ENCODE peak calls at places on chromosomes 4 and X, in four cellular contexts. One of them, this sample, is unnamed.

GRCh38 chr4:128371004-128371777 is 83.6 kb upstream of the PGRMC2 start:
- DNase-seq in IMR-90: peak
- DNase-seq in H9: no peak
- DNase-seq in neuronal stem cell: no peak
- DNase-seq in this sample: no peak

GRCh38 chrX:23901065-23901464 is 6.7 kb downstream of the APOO start:
- DNase-seq in IMR-90: peak
- DNase-seq in H9: no peak
- DNase-seq in neuronal stem cell: no peak
- DNase-seq in this sample: peak

GRCh38 chr4:82758701-82759685 is 39.6 kb downstream of the SCD5 start:
- DNase-seq in IMR-90: no peak
- DNase-seq in H9: no peak
- DNase-seq in neuronal stem cell: no peak
- DNase-seq in this sample: no peak

GRCh38 chrX:19332983-19333382 is 10.7 kb upstream of the PDHA1 start:
- DNase-seq in IMR-90: peak
- DNase-seq in H9: peak
- DNase-seq in neuronal stem cell: no peak
- DNase-seq in this sample: no peak

GRCh38 chr4:57605374-57605773 is 495.2 kb upstream of the IGFBP7 start:
- DNase-seq in IMR-90: no peak
- DNase-seq in H9: no peak
- DNase-seq in neuronal stem cell: no peak
- DNase-seq in this sample: no peak

GRCh38 chrX:111445485-111445884 is 33.5 kb upstream of the DCX start:
- DNase-seq in IMR-90: peak
- DNase-seq in H9: no peak
- DNase-seq in neuronal stem cell: peak
- DNase-seq in this sample: peak

GRCh38 chr4:72280252-72280651 is 248.5 kb downstream of the NPFFR2 start:
- DNase-seq in IMR-90: no peak
- DNase-seq in H9: no peak
- DNase-seq in neuronal stem cell: no peak
- DNase-seq in this sample: no peak

GRCh38 chr4:52925531-52925968 is 63.4 kb downstream of the RASL11B start:
- DNase-seq in IMR-90: no peak
- DNase-seq in H9: no peak
- DNase-seq in neuronal stem cell: no peak
- DNase-seq in this sample: peak

GRCh38 chr4:88697113-88697512 is 516 bp downstream of the NAP1L5 start:
- DNase-seq in IMR-90: peak
- DNase-seq in H9: no peak
- DNase-seq in neuronal stem cell: no peak
- DNase-seq in this sample: no peak

GRCh38 chr4:47913858-47914218 is 545 bp downstream of the NFXL1 start:
- DNase-seq in IMR-90: no peak
- DNase-seq in H9: peak
- DNase-seq in neuronal stem cell: no peak
- DNase-seq in this sample: peak

GRCh38 chr4:120443111-120443510 is 376.5 kb upstream of the MAD2L1 start:
- DNase-seq in IMR-90: no peak
- DNase-seq in H9: no peak
- DNase-seq in neuronal stem cell: no peak
- DNase-seq in this sample: no peak

GRCh38 chr4:75820676-75821075 is 81.6 kb downstream of the PPEF2 start:
- DNase-seq in IMR-90: no peak
- DNase-seq in H9: no peak
- DNase-seq in neuronal stem cell: no peak
- DNase-seq in this sample: no peak

GRCh38 chr4:16532240-16532990 is 306.1 kb upstream of the TAPT1 start:
- DNase-seq in IMR-90: peak
- DNase-seq in H9: no peak
- DNase-seq in neuronal stem cell: no peak
- DNase-seq in this sample: no peak

GRCh38 chr4:1728061-1728980 is 7.0 kb downstream of the TACC3 start:
- DNase-seq in IMR-90: no peak
- DNase-seq in H9: no peak
- DNase-seq in neuronal stem cell: no peak
- DNase-seq in this sample: no peak

GRCh38 chr4:19592391-19592790 is 659.3 kb upstream of the SLIT2 start:
- DNase-seq in IMR-90: peak
- DNase-seq in H9: no peak
- DNase-seq in neuronal stem cell: no peak
- DNase-seq in this sample: no peak

GRCh38 chr4:1384675-1385372 is 21.4 kb downstream of the NKX1-1 start:
- DNase-seq in IMR-90: no peak
- DNase-seq in H9: no peak
- DNase-seq in neuronal stem cell: no peak
- DNase-seq in this sample: no peak

GRCh38 chrX:129522184-129523059 is 868 bp downstream of the SMARCA1 start:
- DNase-seq in IMR-90: peak
- DNase-seq in H9: peak
- DNase-seq in neuronal stem cell: peak
- DNase-seq in this sample: peak

GRCh38 chrX:13015536-13016236 is 28.7 kb downstream of the FAM9C start:
- DNase-seq in IMR-90: no peak
- DNase-seq in H9: no peak
- DNase-seq in neuronal stem cell: no peak
- DNase-seq in this sample: peak

GRCh38 chrX:115525486-115525885 is 35.5 kb upstream of the PLS3 start:
- DNase-seq in IMR-90: no peak
- DNase-seq in H9: no peak
- DNase-seq in neuronal stem cell: no peak
- DNase-seq in this sample: no peak

GRCh38 chr4:74073358-74073757 is 25.6 kb downstream of the CXCL2 start:
- DNase-seq in IMR-90: no peak
- DNase-seq in H9: no peak
- DNase-seq in neuronal stem cell: no peak
- DNase-seq in this sample: no peak

GRCh38 chrX:54633641-54634040 is 103.6 kb downstream of the GNL3L start:
- DNase-seq in IMR-90: peak
- DNase-seq in H9: peak
- DNase-seq in neuronal stem cell: no peak
- DNase-seq in this sample: peak

GRCh38 chrX:115949900-115950822 is 220.4 kb upstream of the AGTR2 start:
- DNase-seq in IMR-90: no peak
- DNase-seq in H9: peak
- DNase-seq in neuronal stem cell: no peak
- DNase-seq in this sample: peak

GRCh38 chrX:151697537-151697936 is 2.3 kb downstream of the PRRG3 start:
- DNase-seq in IMR-90: no peak
- DNase-seq in H9: no peak
- DNase-seq in neuronal stem cell: no peak
- DNase-seq in this sample: no peak

GRCh38 chr4:84503495-84504437 is 4.7 kb upstream of the NKX6-1 start:
- DNase-seq in IMR-90: peak
- DNase-seq in H9: no peak
- DNase-seq in neuronal stem cell: no peak
- DNase-seq in this sample: peak

GRCh38 chr4:11106190-11106589 is 322.5 kb downstream of the HS3ST1 start:
- DNase-seq in IMR-90: no peak
- DNase-seq in H9: no peak
- DNase-seq in neuronal stem cell: no peak
- DNase-seq in this sample: no peak

GRCh38 chr4:144562019-144562740 is 83.8 kb upstream of the HHIP start:
- DNase-seq in IMR-90: no peak
- DNase-seq in H9: peak
- DNase-seq in neuronal stem cell: no peak
- DNase-seq in this sample: peak

GRCh38 chr4:152594981-152595916 is 59.4 kb upstream of the FBXW7 start:
- DNase-seq in IMR-90: no peak
- DNase-seq in H9: no peak
- DNase-seq in neuronal stem cell: no peak
- DNase-seq in this sample: no peak

GRCh38 chrX:139890991-139891700 is 41.7 kb downstream of the ATP11C start:
- DNase-seq in IMR-90: peak
- DNase-seq in H9: no peak
- DNase-seq in neuronal stem cell: no peak
- DNase-seq in this sample: no peak

GRCh38 chr4:48196758-48197504 is 62.9 kb upstream of the TXK start:
- DNase-seq in IMR-90: no peak
- DNase-seq in H9: no peak
- DNase-seq in neuronal stem cell: no peak
- DNase-seq in this sample: no peak

GRCh38 chr4:141647982-141648381 is 11.6 kb downstream of the IL15 start:
- DNase-seq in IMR-90: no peak
- DNase-seq in H9: no peak
- DNase-seq in neuronal stem cell: no peak
- DNase-seq in this sample: no peak

GRCh38 chr4:128803783-128804182 is 5.7 kb upstream of the JADE1 start:
- DNase-seq in IMR-90: no peak
- DNase-seq in H9: no peak
- DNase-seq in neuronal stem cell: no peak
- DNase-seq in this sample: no peak

GRCh38 chrX:78182881-78183280 is 43.4 kb upstream of the TAF9B start:
- DNase-seq in IMR-90: no peak
- DNase-seq in H9: no peak
- DNase-seq in neuronal stem cell: no peak
- DNase-seq in this sample: no peak

DNA sequence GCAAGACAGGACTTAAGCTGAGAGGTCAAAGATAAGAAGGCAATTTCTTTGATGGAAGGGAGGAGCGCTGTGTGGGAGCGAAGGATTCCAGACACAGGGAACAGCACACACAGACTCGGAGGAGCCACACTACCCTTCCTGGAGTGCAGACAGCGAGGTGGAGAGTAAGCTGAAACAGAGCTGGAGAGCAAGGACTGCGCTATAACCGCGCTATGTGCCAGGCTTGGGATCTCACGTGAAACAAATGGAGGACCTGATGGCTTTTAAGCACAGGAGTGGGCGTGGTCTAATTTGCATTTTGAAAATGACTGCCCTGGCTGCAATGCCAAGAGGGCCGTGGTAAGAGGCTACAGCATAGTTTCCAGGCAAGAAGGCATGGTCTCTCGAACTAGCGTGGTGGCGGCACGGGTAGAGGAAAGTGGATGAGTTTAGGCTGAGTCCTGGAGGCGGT is 113.9 kb upstream of the SORBS2 start:
- DNase-seq in IMR-90: no peak
- DNase-seq in H9: peak
- DNase-seq in neuronal stem cell: no peak
- DNase-seq in this sample: no peak
- H2BK5ac ChIP-seq in IMR-90: no peak
- H2BK5ac ChIP-seq in H9: no peak
- H2BK5ac ChIP-seq in neuronal stem cell: no peak
- H2BK5ac ChIP-seq in this sample: no peak

GRCh38 chr4:90189128-90189527 is 61.9 kb downstream of the CCSER1 start:
- DNase-seq in IMR-90: no peak
- DNase-seq in H9: no peak
- DNase-seq in neuronal stem cell: no peak
- DNase-seq in this sample: no peak
- H2BK5ac ChIP-seq in IMR-90: no peak
- H2BK5ac ChIP-seq in H9: no peak
- H2BK5ac ChIP-seq in neuronal stem cell: no peak
- H2BK5ac ChIP-seq in this sample: no peak

DNA sequence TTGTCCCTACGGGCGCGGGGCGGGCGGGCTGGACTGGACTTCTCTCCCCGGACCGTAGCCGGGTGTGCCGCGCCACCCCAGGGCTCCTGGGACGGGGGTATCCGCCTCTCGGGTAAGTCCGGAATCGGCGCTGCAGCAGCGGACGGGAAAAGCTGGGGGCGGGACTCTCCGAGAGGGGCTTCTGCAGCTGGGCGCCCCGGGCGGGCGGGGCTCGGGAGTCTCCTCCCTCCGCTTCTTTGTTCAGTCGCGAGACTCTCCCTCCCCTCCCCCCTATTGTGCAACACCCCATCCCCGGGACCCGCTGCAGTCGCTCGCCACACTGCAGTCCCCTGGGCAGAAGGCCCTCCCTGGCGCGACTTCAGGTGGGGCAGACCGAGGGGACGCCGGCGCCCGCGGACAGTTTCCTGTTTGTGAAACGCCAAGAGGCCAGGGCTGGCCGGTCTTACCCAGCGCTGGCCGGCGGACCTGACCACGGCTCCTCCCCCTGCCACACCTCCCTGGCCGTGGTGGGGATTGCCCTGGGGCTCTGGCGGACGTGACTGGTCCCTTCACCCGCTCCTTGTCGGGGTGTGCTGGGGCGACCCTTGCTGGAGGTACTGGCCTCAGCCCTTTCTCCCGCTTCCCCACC is 966 bp downstream of the CCNG2 start:
- DNase-seq in IMR-90: peak
- DNase-seq in H9: peak
- DNase-seq in neuronal stem cell: peak
- DNase-seq in this sample: peak
- H2BK5ac ChIP-seq in IMR-90: peak
- H2BK5ac ChIP-seq in H9: no peak
- H2BK5ac ChIP-seq in neuronal stem cell: peak
- H2BK5ac ChIP-seq in this sample: no peak

GRCh38 chrX:40147399-40148188 is 49.8 kb upstream of the BCOR start:
- DNase-seq in IMR-90: no peak
- DNase-seq in H9: peak
- DNase-seq in neuronal stem cell: no peak
- DNase-seq in this sample: peak

GRCh38 chrX:40148439-40149285 is 50.9 kb upstream of the BCOR start:
- DNase-seq in IMR-90: no peak
- DNase-seq in H9: peak
- DNase-seq in neuronal stem cell: no peak
- DNase-seq in this sample: peak

GRCh38 chrX:40148189-40148438 is 50.4 kb upstream of the BCOR start:
- DNase-seq in IMR-90: no peak
- DNase-seq in H9: no peak
- DNase-seq in neuronal stem cell: no peak
- DNase-seq in this sample: no peak

GRCh38 chrX:40150503-40150902 is 52.7 kb upstream of the BCOR start:
- DNase-seq in IMR-90: no peak
- DNase-seq in H9: no peak
- DNase-seq in neuronal stem cell: no peak
- DNase-seq in this sample: no peak

DNA sequence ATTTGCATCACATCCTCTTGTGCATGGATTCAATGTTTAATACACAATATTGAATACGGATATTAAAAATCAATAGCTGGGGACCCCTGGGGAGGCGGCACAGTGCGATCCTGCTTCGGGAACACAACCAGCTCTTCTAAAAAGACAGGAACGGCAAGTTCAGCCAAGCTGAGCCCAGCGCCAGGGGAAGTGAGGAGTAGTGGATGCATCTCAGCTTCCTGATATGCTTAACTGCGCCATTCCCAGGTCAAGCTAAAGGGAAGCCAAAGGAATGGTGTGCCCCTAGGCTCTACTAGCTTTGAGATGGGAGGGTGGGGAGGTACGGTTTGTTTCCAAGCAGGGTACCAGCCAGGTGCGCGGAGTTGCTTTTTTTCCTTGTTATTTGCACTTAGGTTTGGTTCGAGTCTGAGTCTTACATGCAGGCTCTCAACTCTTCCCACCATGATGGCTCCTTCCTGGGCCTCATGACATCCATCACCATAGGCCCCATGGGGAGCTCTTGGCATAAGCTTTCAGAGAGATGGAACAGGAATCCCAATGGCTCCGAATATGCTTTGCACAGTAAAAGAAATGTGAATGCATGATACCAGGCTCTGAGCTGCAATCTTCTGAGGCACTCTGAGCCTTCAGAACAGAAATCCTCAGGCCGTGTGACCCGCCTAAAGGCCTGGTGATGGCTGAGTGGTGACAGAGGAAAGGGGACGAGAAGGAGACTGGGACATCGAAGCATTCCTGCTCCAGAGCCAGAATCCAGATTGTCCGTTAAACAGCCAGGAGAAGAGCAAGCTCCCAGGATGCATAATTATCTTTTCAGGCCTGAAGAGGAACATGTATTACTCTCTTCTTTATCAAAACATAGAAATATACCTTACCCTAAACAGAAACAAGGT is 51.8 kb upstream of the BCOR start:
- DNase-seq in IMR-90: no peak
- DNase-seq in H9: peak
- DNase-seq in neuronal stem cell: no peak
- DNase-seq in this sample: no peak
- H2BK5ac ChIP-seq in IMR-90: no peak
- H2BK5ac ChIP-seq in H9: no peak
- H2BK5ac ChIP-seq in neuronal stem cell: no peak
- H2BK5ac ChIP-seq in this sample: no peak

This sample was measured in mesendoderm.